ENCODE peak calls at places on chromosomes 6 and 20, in eight cellular contexts. A, N, J, V, H, C, Z and M are unnamed samples.

GRCh38 chr6:18265099-18265372 is 706 bp upstream of the DEK start:
- DNase-seq in V (no peak), J (no peak), Z (no peak), N (no peak), H (no peak), C (no peak), A (no peak), M (no peak)

GRCh38 chr20:4973330-4974097 is 27.8 kb downstream of the SLC23A2 start:
- DNase-seq in J (peak), H (peak), C (peak), Z (no peak), A (no peak), N (peak), V (no peak), M (peak)

GRCh38 chr6:150016324-150017185 is 8.8 kb downstream of the RAET1L start:
- DNase-seq in J (peak), H (peak), A (no peak), C (no peak), N (peak), V (peak), Z (no peak), M (no peak)

GRCh38 chr6:170114956-170115855 is 175.7 kb downstream of the DLL1 start:
- DNase-seq in V (no peak), C (peak), H (no peak), Z (no peak), J (peak), N (no peak), A (peak), M (no peak)

GRCh38 chr6:150450918-150451317 is 82.1 kb downstream of the IYD start:
- DNase-seq in C (peak), N (no peak), V (no peak), H (no peak), A (no peak), Z (no peak), J (no peak), M (no peak)

GRCh38 chr6:42783876-42784738 is 2.3 kb downstream of the BICRAL start:
- DNase-seq in C (no peak), H (no peak), Z (no peak), J (no peak), N (no peak), V (no peak), A (no peak), M (no peak)

GRCh38 chr20:40319741-40320499 is 369.1 kb downstream of the MAFB start:
- DNase-seq in N (no peak), A (no peak), V (no peak), J (no peak), C (no peak), Z (no peak), H (no peak), M (no peak)

GRCh38 chr6:12395898-12396297 is 105.7 kb downstream of the EDN1 start:
- DNase-seq in J (no peak), A (no peak), H (no peak), Z (no peak), N (no peak), V (no peak), C (no peak), M (no peak)

GRCh38 chr20:1867495-1868260 is 27.5 kb upstream of the SIRPA start:
- DNase-seq in Z (no peak), J (no peak), C (no peak), A (no peak), N (no peak), V (no peak), H (no peak), M (no peak)

GRCh38 chr6:44315506-44315905 is 2.4 kb upstream of the AARS2 start:
- DNase-seq in C (no peak), H (no peak), J (no peak), A (no peak), Z (no peak), V (no peak), N (no peak), M (no peak)

GRCh38 chr6:44311767-44312166 is 1.4 kb downstream of the AARS2 start:
- DNase-seq in Z (no peak), A (no peak), N (no peak), J (no peak), V (no peak), H (no peak), C (no peak), M (no peak)

GRCh38 chr6:44311304-44311703 is 1.8 kb downstream of the AARS2 start:
- DNase-seq in N (no peak), Z (no peak), J (no peak), V (no peak), H (no peak), C (no peak), A (no peak), M (no peak)

GRCh38 chr6:44310241-44310640 is 2.9 kb downstream of the AARS2 start:
- DNase-seq in Z (no peak), J (no peak), C (no peak), V (no peak), N (no peak), A (no peak), H (no peak), M (no peak)

GRCh38 chr6:44312901-44313788 is at the start of gene AARS2:
- DNase-seq in V (peak), N (peak), C (peak), A (peak), Z (peak), H (peak), J (peak), M (peak)
- TF ChIP-seq CTCF in V (peak), N (peak), C (peak), A (peak), Z (peak), H (peak), J (peak), M (no peak)

DNA sequence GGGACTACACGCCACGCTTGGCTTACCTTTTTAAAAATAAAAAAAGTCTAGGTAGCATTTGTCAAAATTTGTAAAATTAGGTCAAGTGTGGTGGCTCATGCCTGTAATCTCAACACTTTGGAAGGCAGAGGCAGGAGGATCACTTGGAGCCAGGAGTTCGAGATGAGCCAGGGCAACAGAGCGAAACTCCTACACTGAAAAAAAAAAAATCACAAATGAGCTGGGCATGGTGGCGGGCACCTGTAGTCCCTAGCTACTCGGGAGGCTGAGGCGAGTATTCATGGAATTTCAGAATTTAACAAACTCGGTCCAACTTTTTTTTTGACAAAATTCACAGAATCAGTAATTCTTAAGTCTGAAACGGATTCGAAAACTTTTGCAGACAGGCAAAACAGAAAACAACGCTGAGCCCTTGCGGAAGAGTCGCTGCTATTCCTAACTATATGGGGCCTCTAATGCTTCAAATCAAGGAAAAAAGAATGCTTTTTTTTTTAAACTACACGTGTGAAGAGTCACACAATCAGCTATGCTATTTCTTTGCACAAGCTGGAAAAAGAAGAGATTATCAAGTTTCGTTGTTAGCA is 62.9 kb downstream of the GTF2H5 start:
- DNase-seq in Z (no peak), H (no peak), J (no peak), A (no peak), C (no peak), N (no peak), V (no peak), M (no peak)
- TF ChIP-seq CTCF in Z (no peak), H (no peak), J (no peak), A (no peak), C (no peak), N (no peak), V (no peak), M (no peak)

GRCh38 chr6:7246401-7247178 is 66.4 kb downstream of the SSR1 start:
- DNase-seq in V (no peak), C (no peak), Z (no peak), H (no peak), J (no peak), A (no peak), N (no peak), M (no peak)
- TF ChIP-seq CTCF in V (no peak), C (no peak), Z (no peak), H (no peak), J (no peak), A (no peak), N (no peak), M (no peak)

DNA sequence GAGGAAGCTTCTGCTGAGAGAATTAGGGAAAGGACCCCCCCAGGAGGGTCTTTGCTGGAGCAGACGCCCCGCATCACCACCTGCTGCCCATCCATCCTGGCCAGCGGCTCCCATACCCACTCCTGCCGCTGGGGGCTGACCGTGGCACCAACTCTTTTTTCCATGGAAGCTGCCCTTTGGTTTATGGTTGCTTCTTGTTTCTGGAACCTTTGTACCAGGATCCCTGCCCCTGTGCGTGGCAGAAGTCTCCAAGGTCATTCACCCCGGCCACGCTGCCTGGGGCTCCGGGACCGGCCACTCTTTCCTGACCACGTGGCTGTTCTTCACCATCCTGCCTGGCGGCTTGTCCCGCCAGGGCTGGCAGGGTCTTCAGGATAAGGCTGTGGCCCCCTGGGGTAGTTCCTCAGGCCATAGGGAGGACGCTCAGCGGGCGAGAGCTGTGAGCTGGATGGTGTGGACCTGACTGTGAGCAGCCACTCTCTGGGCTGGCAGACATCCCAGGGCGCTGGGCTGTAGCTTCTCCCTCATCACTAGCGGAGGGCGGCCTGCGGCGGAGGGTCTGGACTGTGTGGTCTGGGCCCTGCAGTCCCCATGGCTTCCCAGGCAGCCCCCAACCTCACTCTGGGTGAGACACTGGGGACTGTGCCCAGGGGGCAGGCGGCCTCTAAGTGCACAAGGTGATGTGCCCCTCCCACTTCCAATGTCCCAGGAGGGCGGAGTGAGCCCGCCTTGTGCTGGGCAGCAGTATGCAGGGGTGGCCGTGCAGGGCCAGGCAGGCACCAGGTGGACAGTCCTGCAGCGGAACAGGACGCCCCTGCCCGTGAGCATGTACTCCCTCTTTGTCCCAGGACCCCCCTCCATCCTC is 22.8 kb upstream of the RBBP8NL start:
- DNase-seq in C (no peak), H (no peak), V (no peak), N (no peak), A (no peak), J (no peak), Z (no peak), M (no peak)
- TF ChIP-seq CTCF in C (no peak), H (no peak), V (no peak), N (no peak), A (no peak), J (no peak), Z (no peak), M (no peak)

DNA sequence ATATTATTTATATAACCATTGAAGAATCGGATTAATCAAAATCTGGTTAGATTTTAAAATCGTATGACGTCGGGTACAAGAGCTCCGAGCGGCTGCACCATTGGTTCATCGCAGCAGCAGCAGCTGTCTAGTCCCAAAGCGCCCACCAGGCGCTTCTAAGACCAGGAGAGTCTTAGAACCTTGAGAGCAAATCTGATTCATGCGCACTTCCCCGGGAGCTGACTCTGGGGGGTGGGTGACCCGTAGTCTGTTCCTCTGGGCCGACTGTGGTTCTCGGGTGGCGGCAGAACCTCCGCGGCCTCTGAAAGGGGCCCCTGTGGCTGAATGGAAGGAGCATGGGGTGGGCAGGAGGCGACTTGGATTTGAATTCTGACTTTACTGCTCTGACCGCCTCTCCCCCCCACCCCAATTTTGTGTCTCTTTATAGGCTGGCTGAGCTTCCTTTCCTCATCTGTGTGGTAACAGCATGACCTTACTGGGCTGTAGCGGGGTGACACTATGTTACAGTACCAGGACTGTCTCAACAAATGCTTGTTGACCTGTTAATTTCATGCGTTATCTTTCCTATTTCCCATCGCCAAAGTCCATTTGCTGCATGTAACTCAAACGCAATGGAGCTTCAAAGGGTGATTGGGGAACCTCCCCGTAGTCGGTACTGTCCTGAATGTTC is 119.7 kb downstream of the RTN4IP1 start:
- DNase-seq in Z (no peak), N (no peak), V (no peak), C (no peak), A (no peak), H (no peak), J (no peak), M (no peak)
- TF ChIP-seq CTCF in Z (no peak), N (no peak), V (no peak), C (no peak), A (no peak), H (no peak), J (no peak), M (no peak)

GRCh38 chr6:163429858-163430448 is 15.4 kb downstream of the QKI start:
- DNase-seq in V (no peak), Z (no peak), N (no peak), A (no peak), J (no peak), H (no peak), C (no peak), M (no peak)

GRCh38 chr6:163428373-163428772 is 13.9 kb downstream of the QKI start:
- DNase-seq in C (no peak), H (no peak), Z (no peak), V (no peak), A (no peak), N (no peak), J (no peak), M (no peak)

GRCh38 chr6:163435013-163435412 is 20.5 kb downstream of the QKI start:
- DNase-seq in J (no peak), C (no peak), N (no peak), A (no peak), Z (no peak), H (no peak), V (no peak), M (no peak)

GRCh38 chr6:163436843-163437242 is 22.3 kb downstream of the QKI start:
- DNase-seq in Z (no peak), C (no peak), J (no peak), H (no peak), A (no peak), N (no peak), V (no peak), M (no peak)

GRCh38 chr6:163432300-163432699 is 17.8 kb downstream of the QKI start:
- DNase-seq in Z (no peak), C (no peak), V (no peak), A (no peak), J (no peak), H (no peak), N (no peak), M (no peak)
- TF ChIP-seq CTCF in Z (no peak), C (no peak), V (no peak), A (no peak), J (no peak), H (no peak), N (no peak), M (no peak)